ENCODE peak calls at places on chromosome 10, in six cellular contexts. M, R, P, S, C and N are unnamed samples.

GRCh38 chr10:108203905-108204527 is 1039.5 kb upstream of the SORCS1 start:
- DNase-seq in M (no peak), R (no peak), P (no peak), S (no peak), C (no peak), N (no peak)

GRCh38 chr10:35908451-35908850 is 266.4 kb upstream of the FZD8 start:
- DNase-seq in M (no peak), R (no peak), P (no peak), S (no peak), C (peak), N (no peak)

GRCh38 chr10:68342909-68343516 is 10.3 kb upstream of the PBLD start:
- DNase-seq in M (no peak), R (no peak), P (no peak), S (no peak), C (no peak), N (no peak)

GRCh38 chr10:127148933-127149220 is 47.5 kb downstream of the INSYN2A start:
- DNase-seq in M (no peak), R (no peak), P (no peak), S (no peak), C (peak), N (peak)

GRCh38 chr10:129846991-129847391 is 117.1 kb downstream of the EBF3 start:
- DNase-seq in M (no peak), R (no peak), P (no peak), S (no peak), C (no peak), N (no peak)

GRCh38 chr10:37490266-37490665 is 364.9 kb downstream of the ANKRD30A start:
- DNase-seq in M (no peak), R (no peak), P (no peak), S (no peak), C (no peak), N (no peak)

GRCh38 chr10:52387744-52388143 is 73.7 kb downstream of the DKK1 start:
- DNase-seq in M (no peak), R (no peak), P (peak), S (no peak), C (no peak), N (no peak)

GRCh38 chr10:30371954-30372353 is 22.9 kb upstream of the MTPAP start:
- DNase-seq in M (no peak), R (no peak), P (no peak), S (no peak), C (no peak), N (no peak)

GRCh38 chr10:125121003-125121402 is 39.4 kb downstream of the CTBP2 start:
- DNase-seq in M (no peak), R (no peak), P (no peak), S (no peak), C (no peak), N (no peak)

GRCh38 chr10:17229717-17229966 is 1.6 kb downstream of the VIM start:
- DNase-seq in M (no peak), R (no peak), P (no peak), S (no peak), C (no peak), N (no peak)

GRCh38 chr10:69413221-69413865 is 3.4 kb downstream of the TACR2 start:
- DNase-seq in M (peak), R (peak), P (peak), S (no peak), C (peak), N (no peak)

GRCh38 chr10:126598009-126598408 is 72.5 kb downstream of the C10orf90 start:
- DNase-seq in M (peak), R (no peak), P (peak), S (no peak), C (peak), N (peak)

GRCh38 chr10:114246679-114247305 is 7.7 kb downstream of the VWA2 start:
- DNase-seq in M (no peak), R (no peak), P (peak), S (no peak), C (no peak), N (peak)

GRCh38 chr10:99927719-99928280 is 81.9 kb downstream of the DNMBP start:
- DNase-seq in M (no peak), R (no peak), P (no peak), S (no peak), C (no peak), N (no peak)

GRCh38 chr10:96984512-96985225 is 152.6 kb downstream of the LCOR start:
- DNase-seq in M (no peak), R (no peak), P (no peak), S (no peak), C (no peak), N (no peak)

GRCh38 chr10:71625445-71626175 is 94.0 kb downstream of the C10orf105 start:
- DNase-seq in M (peak), R (no peak), P (no peak), S (no peak), C (no peak), N (no peak)

GRCh38 chr10:68992721-68993440 is 4.3 kb downstream of the KIFBP start:
- DNase-seq in M (no peak), R (peak), P (no peak), S (no peak), C (peak), N (no peak)

GRCh38 chr10:21184216-21184615 is 287.1 kb upstream of the NEBL start:
- DNase-seq in M (no peak), R (no peak), P (no peak), S (no peak), C (no peak), N (no peak)

GRCh38 chr10:94125856-94126255 is 132.1 kb downstream of the PLCE1 start:
- DNase-seq in M (no peak), R (no peak), P (no peak), S (no peak), C (peak), N (no peak)

GRCh38 chr10:98536551-98536950 is 89.8 kb upstream of the HPS1 start:
- DNase-seq in M (no peak), R (no peak), P (peak), S (no peak), C (peak), N (no peak)

GRCh38 chr10:62803993-62804383 is 532 bp upstream of the ADO start:
- DNase-seq in M (peak), R (no peak), P (no peak), S (no peak), C (peak), N (no peak)

GRCh38 chr10:48306265-48306869 is at the start of gene MAPK8:
- DNase-seq in M (peak), R (peak), P (peak), S (peak), C (peak), N (peak)

GRCh38 chr10:93073539-93074136 is at the start of gene CYP26A1:
- DNase-seq in M (peak), R (no peak), P (peak), S (no peak), C (no peak), N (peak)

GRCh38 chr10:113997428-113997827 is 46.2 kb upstream of the ADRB1 start:
- DNase-seq in M (no peak), R (peak), P (no peak), S (no peak), C (no peak), N (no peak)